ENCODE peak calls at places on chromosome 11, in five cellular contexts. T is C1 segment of cervical spinal cord; L is cardiac muscle cell; W is HEK293T; O is activated T-cell treated with anti-CD3 and anti-CD28 coated beads, Interleukin-2, amount 50 U/mL, for 72 hours. H is an unnamed sample.

GRCh38 chr11:62671604-62672528 is at the start of the genes LBHD1 and UQCC3:
- DNase-seq in T (peak; percentile 81), L (peak; percentile 89), W (peak; percentile 62), O (peak; percentile 83), H (peak; percentile 57)

GRCh38 chr11:64330888-64331287 is 9.1 kb upstream of the CCDC88B start:
- DNase-seq in T (no peak), L (no peak), W (no peak), O (no peak), H (no peak)

GRCh38 chr11:61602775-61603569 is 22.1 kb upstream of the SYT7 start:
- DNase-seq in T (peak; percentile 50), L (peak; percentile 97), W (no peak), O (no peak), H (no peak)

GRCh38 chr11:120929090-120929489 is 94.8 kb upstream of the TBCEL start:
- DNase-seq in T (no peak), L (no peak), W (no peak), O (no peak), H (no peak)

GRCh38 chr11:68798221-68798813 is 43.4 kb downstream of the CPT1A start:
- DNase-seq in T (no peak), L (peak; percentile 31), W (peak; percentile 73), O (peak; percentile 38), H (no peak)

GRCh38 chr11:63573881-63574855 is 11.0 kb upstream of the PLAAT2 start:
- DNase-seq in T (peak; percentile 45), L (peak; percentile 95), W (no peak), O (peak; percentile 36), H (no peak)

GRCh38 chr11:64654958-64655541 is 64.0 kb downstream of the SLC22A12 start:
- DNase-seq in T (peak; percentile 38), L (no peak), W (no peak), O (no peak), H (no peak)

GRCh38 chr11:65488273-65489058 is 10.4 kb upstream of the MALAT1 start:
- DNase-seq in T (peak; percentile 53), L (peak; percentile 57), W (no peak), O (peak; percentile 30), H (no peak)

GRCh38 chr11:120522736-120523135 is 11.2 kb downstream of the GRIK4 start:
- DNase-seq in T (no peak), L (no peak), W (no peak), O (no peak), H (no peak)

GRCh38 chr11:61173456-61173855 is 12.2 kb upstream of the VPS37C start:
- DNase-seq in T (no peak), L (peak; percentile 26), W (no peak), O (no peak), H (no peak)

GRCh38 chr11:99494065-99494464 is 473.3 kb downstream of the CNTN5 start:
- DNase-seq in T (no peak), L (no peak), W (no peak), O (no peak), H (no peak)

GRCh38 chr11:17020831-17021230 is 6.6 kb upstream of the PLEKHA7 start:
- DNase-seq in T (no peak), L (no peak), W (no peak), O (no peak), H (no peak)

GRCh38 chr11:81913793-81914192 is 819.9 kb downstream of the FAM181B start:
- DNase-seq in T (no peak), L (no peak), W (no peak), O (no peak), H (no peak)

GRCh38 chr11:23278121-23278520 is 417.8 kb upstream of the CCDC179 start:
- DNase-seq in T (no peak), L (peak; percentile 17), W (no peak), O (no peak), H (no peak)

GRCh38 chr11:44219830-44220778 is 89.8 kb downstream of the ALX4 start:
- DNase-seq in T (no peak), L (no peak), W (no peak), O (no peak), H (no peak)

GRCh38 chr11:88292156-88292844 is 45.2 kb downstream of the CTSC start:
- DNase-seq in T (no peak), L (peak; percentile 38), W (no peak), O (no peak), H (peak; percentile 11)

GRCh38 chr11:45885921-45886721 is 670 bp downstream of the MAPK8IP1 start:
- DNase-seq in T (no peak), L (no peak), W (no peak), O (no peak), H (no peak)

GRCh38 chr11:57307666-57308270 is 17.0 kb downstream of the TNKS1BP1 start:
- DNase-seq in T (no peak), L (no peak), W (no peak), O (no peak), H (no peak)

GRCh38 chr11:128437137-128437536 is 150.2 kb downstream of the ETS1 start:
- DNase-seq in T (no peak), L (peak; percentile 58), W (no peak), O (no peak), H (peak; percentile 66)

GRCh38 chr11:125429174-125429707 is 66.8 kb downstream of the FEZ1 start:
- DNase-seq in T (peak; percentile 27), L (peak; percentile 69), W (peak; percentile 72), O (peak; percentile 57), H (peak; percentile 13)

GRCh38 chr11:91136631-91137030 is 913.8 kb upstream of the CHORDC1 start:
- DNase-seq in T (no peak), L (no peak), W (no peak), O (no peak), H (no peak)

GRCh38 chr11:94879006-94879405 is 94.3 kb downstream of the CWC15 start:
- DNase-seq in T (no peak), L (no peak), W (no peak), O (no peak), H (no peak)

GRCh38 chr11:114211444-114212122 is 84.6 kb upstream of the NNMT start:
- DNase-seq in T (no peak), L (no peak), W (no peak), O (no peak), H (no peak)

GRCh38 chr11:14687943-14688627 is 44.5 kb downstream of the PDE3B start:
- DNase-seq in T (no peak), L (no peak), W (no peak), O (no peak), H (no peak)

GRCh38 chr11:36509265-36509664 is 807 bp downstream of the TRAF6 start:
- DNase-seq in T (no peak), L (peak; percentile 39), W (no peak), O (peak; percentile 25), H (no peak)

GRCh38 chr11:1152316-1153104 is 5.2 kb upstream of the MUC5AC start:
- DNase-seq in T (no peak), L (peak; percentile 54), W (no peak), O (peak; percentile 61), H (no peak)

GRCh38 chr11:11445441-11446185 is 92.6 kb upstream of the CSNK2A3 start:
- DNase-seq in T (no peak), L (no peak), W (no peak), O (no peak), H (no peak)

GRCh38 chr11:17015639-17016125 is 1.5 kb upstream of the PLEKHA7 start:
- DNase-seq in T (no peak), L (peak; percentile 24), W (no peak), O (no peak), H (no peak)

GRCh38 chr11:57728829-57729228 is 12.5 kb upstream of the SELENOH start:
- DNase-seq in T (no peak), L (no peak), W (no peak), O (no peak), H (no peak)

GRCh38 chr11:95892892-95893570 is 30.9 kb downstream of the MTMR2 start:
- DNase-seq in T (no peak), L (no peak), W (no peak), O (no peak), H (no peak)

GRCh38 chr11:73971175-73971719 is 11.4 kb downstream of the UCP2 start:
- DNase-seq in T (no peak), L (no peak), W (no peak), O (no peak), H (no peak)

GRCh38 chr11:72972541-72973128 is 158.4 kb downstream of the ATG16L2 start:
- DNase-seq in T (no peak), L (peak; percentile 69), W (no peak), O (no peak), H (no peak)

GRCh38 chr11:122235615-122236014 is 119.6 kb upstream of the BLID start:
- DNase-seq in T (no peak), L (peak; percentile 50), W (no peak), O (no peak), H (no peak)

GRCh38 chr11:5605849-5606248 is 9.4 kb downstream of the TRIM6 start:
- DNase-seq in T (no peak), L (peak; percentile 84), W (no peak), O (no peak), H (no peak)

GRCh38 chr11:134277176-134278001 is 1.2 kb downstream of the GLB1L3 start:
- DNase-seq in T (no peak), L (no peak), W (no peak), O (no peak), H (no peak)

GRCh38 chr11:4090258-4090657 is 4.3 kb upstream of the RRM1 start:
- DNase-seq in T (no peak), L (no peak), W (no peak), O (peak; percentile 19), H (no peak)

H was measured in pulmonary artery endothelial cell.